ENCODE peak calls at places on chromosome 20, in four cellular contexts. D is NCI-H2171 treated with DMSO at 0.1 percent for 48 hours, N is ACHN, Q is foreskin fibroblast. A is an unnamed sample.

GRCh38 chr20:56957737-56958553 is 308.5 kb downstream of the BMP7 start:
- DNase-seq in D (peak; percentile 85), N (no peak), Q (peak; percentile 25), A (no peak)

GRCh38 chr20:32793059-32793458 is 26.7 kb upstream of the MAPRE1 start:
- DNase-seq in D (no peak), N (no peak), Q (no peak), A (no peak)

GRCh38 chr20:15475483-15475882 is 1097.8 kb downstream of the KIF16B start:
- DNase-seq in D (peak; percentile 73), N (no peak), Q (peak; percentile 10), A (peak; percentile 24)

GRCh38 chr20:52031574-52032303 is 159.8 kb downstream of the ZFP64 start:
- DNase-seq in D (no peak), N (no peak), Q (peak; percentile 71), A (no peak)

GRCh38 chr20:46122071-46122470 is 4.0 kb downstream of the CD40 start:
- DNase-seq in D (no peak), N (peak; percentile 79), Q (peak; percentile 67), A (no peak)

GRCh38 chr20:13649548-13649947 is 10.8 kb upstream of the TASP1 start:
- DNase-seq in D (peak; percentile 42), N (no peak), Q (peak; percentile 79), A (no peak)

GRCh38 chr20:2756056-2756611 is 44.3 kb downstream of the CPXM1 start:
- DNase-seq in D (no peak), N (peak; percentile 51), Q (peak; percentile 75), A (no peak)

GRCh38 chr20:64049887-64050260 is 435 bp upstream of the SOX18 start:
- DNase-seq in D (peak; percentile 72), N (no peak), Q (no peak), A (no peak)

GRCh38 chr20:9166153-9166780 is 97.4 kb downstream of the PLCB4 start:
- DNase-seq in D (no peak), N (no peak), Q (no peak), A (peak; percentile 27)

GRCh38 chr20:4244700-4245485 is 229.5 kb upstream of the RNF24 start:
- DNase-seq in D (no peak), N (no peak), Q (peak; percentile 77), A (no peak)

GRCh38 chr20:58482416-58482815 is 32.8 kb downstream of the APCDD1L start:
- DNase-seq in D (no peak), N (no peak), Q (peak; percentile 38), A (no peak)

GRCh38 chr20:54477556-54477955 is 2.2 kb downstream of the DOK5 start:
- DNase-seq in D (no peak), N (no peak), Q (peak; percentile 32), A (no peak)

GRCh38 chr20:41380551-41381262 is 14.1 kb upstream of the EMILIN3 start:
- DNase-seq in D (no peak), N (no peak), Q (no peak), A (no peak)

GRCh38 chr20:62508641-62509051 is 32.9 kb upstream of the GATA5 start:
- DNase-seq in D (no peak), N (no peak), Q (no peak), A (peak; percentile 66)

A was measured in cerebellum.